ENCODE peak calls at places on chromosome 22, in five cellular contexts. E is HCT116, U is K562, A is HepG2, B is H1. R is an unnamed sample. For H3K4me1, the result is how much of the 10 kb centered on the place peaks cover.

GRCh38 chr22:24969588-24970301 is 17.2 kb downstream of the KIAA1671 start:
- DNase-seq in E (peak), U (no peak), A (peak), B (no peak), R (no peak)

GRCh38 chr22:29816539-29816938 is 21.5 kb downstream of the ASCC2 start:
- DNase-seq in E (no peak), U (no peak), A (no peak), B (no peak), R (no peak)

GRCh38 chr22:24370426-24370825 is 57.0 kb upstream of the ADORA2A start:
- DNase-seq in E (no peak), U (no peak), A (no peak), B (no peak), R (no peak)

GRCh38 chr22:25081409-25081824 is 118.2 kb upstream of the CRYBB3 start:
- DNase-seq in E (peak), U (peak), A (peak), B (no peak), R (peak)

GRCh38 chr22:33919591-33920501 is at the start of gene LARGE1:
- DNase-seq in E (no peak), U (peak), A (peak), B (no peak), R (no peak)

GRCh38 chr22:25027959-25028840 is 75.7 kb downstream of the KIAA1671 start:
- DNase-seq in E (no peak), U (peak), A (no peak), B (no peak), R (no peak)

GRCh38 chr22:40423882-40424640 is 53.7 kb downstream of the SGSM3 start:
- DNase-seq in E (no peak), U (no peak), A (no peak), B (no peak), R (no peak)

GRCh38 chr22:30298005-30298701 is 8.8 kb upstream of the CASTOR1 start:
- DNase-seq in E (no peak), U (no peak), A (no peak), B (no peak), R (no peak)

GRCh38 chr22:32590556-32590955 is 115.9 kb downstream of the FBXO7 start:
- DNase-seq in E (no peak), U (no peak), A (no peak), B (no peak), R (no peak)

GRCh38 chr22:30370681-30371080 is 13.9 kb downstream of the CCDC157 start:
- DNase-seq in E (no peak), U (no peak), A (no peak), B (no peak), R (no peak)

GRCh38 chr22:31313366-31314147 is 21.3 kb upstream of the PIK3IP1 start:
- DNase-seq in E (peak), U (peak), A (peak), B (peak), R (no peak)

GRCh38 chr22:21698430-21699329 is 32.9 kb downstream of the PPIL2 start:
- DNase-seq in E (no peak), U (no peak), A (no peak), B (no peak), R (no peak)

GRCh38 chr22:30875481-30876215 is 92.9 kb downstream of the MORC2 start:
- DNase-seq in E (no peak), U (no peak), A (no peak), B (no peak), R (no peak)

GRCh38 chr22:31329453-31330215 is 16.5 kb downstream of the PATZ1 start:
- DNase-seq in E (no peak), U (no peak), A (no peak), B (no peak), R (no peak)

GRCh38 chr22:32644252-32645100 is 157.0 kb upstream of the TIMP3 start:
- DNase-seq in E (no peak), U (no peak), A (peak), B (no peak), R (no peak)

GRCh38 chr22:17817511-17818065 is 43.3 kb upstream of the BID start:
- DNase-seq in E (no peak), U (no peak), A (no peak), B (no peak), R (no peak)

GRCh38 chr22:17303840-17304779 is 65.2 kb upstream of the CECR2 start:
- DNase-seq in E (no peak), U (no peak), A (no peak), B (no peak), R (no peak)

GRCh38 chr22:33918676-33919590 is 1.3 kb downstream of the LARGE1 start:
- DNase-seq in E (no peak), U (no peak), A (peak), B (no peak), R (no peak)

GRCh38 chr22:40855960-40856512 is 403 bp downstream of the ST13 start:
- DNase-seq in E (no peak), U (peak), A (no peak), B (no peak), R (no peak)

GRCh38 chr22:49853981-49854791 is 542 bp downstream of the ZBED4 start:
- DNase-seq in E (no peak), U (peak), A (no peak), B (no peak), R (no peak)
- TF ChIP-seq ZNF274 in E (no peak), U (no peak), A (no peak), B (no peak), R (no peak)

GRCh38 chr22:36367479-36367878 is 20.3 kb downstream of the MYH9 start:
- DNase-seq in E (no peak), U (no peak), A (no peak), B (no peak), R (no peak)

GRCh38 chr22:36365020-36365411 is 22.8 kb downstream of the MYH9 start:
- DNase-seq in E (peak), U (peak), A (no peak), B (no peak), R (no peak)

GRCh38 chr22:36364255-36365019 is 23.3 kb downstream of the MYH9 start:
- DNase-seq in E (no peak), U (no peak), A (no peak), B (no peak), R (no peak)

GRCh38 chr22:36367066-36367465 is 20.7 kb downstream of the MYH9 start:
- DNase-seq in E (no peak), U (no peak), A (no peak), B (no peak), R (no peak)

DNA sequence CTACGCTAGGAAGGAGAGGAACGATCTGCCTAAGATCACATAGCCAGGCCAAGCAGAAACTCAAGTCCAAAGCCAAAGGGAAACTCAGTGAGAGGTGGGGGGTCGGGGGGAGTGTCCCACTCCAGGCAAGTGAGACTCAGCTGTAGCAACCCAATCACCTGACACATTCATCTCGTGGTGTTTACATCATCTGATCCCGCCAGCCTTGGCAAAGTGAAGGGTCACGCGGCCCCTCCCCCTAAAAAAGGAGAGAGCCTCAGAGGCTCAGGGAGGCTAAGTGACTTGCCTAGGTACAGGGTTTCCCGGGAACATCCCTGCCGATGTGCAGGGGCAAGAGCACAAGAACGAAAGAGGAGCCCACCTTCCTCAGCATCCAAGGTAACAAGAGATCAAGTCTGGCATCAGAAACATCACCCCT is 21.5 kb downstream of the MYH9 start:
- DNase-seq in E (no peak), U (no peak), A (no peak), B (no peak), R (no peak)
- H3K9ac ChIP-seq in E (no peak), U (no peak), A (no peak), B (no peak), R (no peak)

GRCh38 chr22:45321827-45322226 is 12.1 kb downstream of the FAM118A start:
- DNase-seq in E (no peak), U (no peak), A (no peak), B (no peak), R (no peak)
- H3K4me1 ChIP-seq in E (under half), U (under half), A (under half), B (under half), R (under half)

DNA sequence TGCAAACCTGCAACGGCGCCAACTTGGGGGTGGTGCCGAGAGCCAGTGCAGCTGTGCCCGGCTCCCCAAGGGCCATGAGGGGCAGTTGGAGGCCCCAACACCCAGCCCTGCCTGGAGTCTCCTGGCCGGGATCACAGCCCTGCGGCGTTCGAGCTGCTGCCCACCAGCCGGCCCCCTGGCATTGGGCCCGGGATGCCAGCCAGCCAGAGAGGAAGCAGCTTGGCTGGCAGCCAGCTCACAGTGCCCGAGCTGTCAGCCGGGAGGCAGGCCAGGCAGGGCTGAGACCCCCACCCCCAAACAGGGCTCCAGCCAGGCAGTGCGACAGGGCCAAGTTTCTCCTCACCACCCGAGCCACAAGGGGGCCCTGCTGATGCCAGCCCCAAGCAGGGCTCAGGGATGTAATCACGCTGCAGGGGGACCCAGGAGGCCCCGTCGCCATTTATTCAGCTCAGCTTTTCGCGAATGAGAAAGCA is 26.0 kb upstream of the TCF20 start:
- DNase-seq in E (no peak), U (no peak), A (no peak), B (no peak), R (no peak)
- TF ChIP-seq ZNF274 in E (no peak), U (no peak), A (no peak), B (no peak), R (no peak)

DNA sequence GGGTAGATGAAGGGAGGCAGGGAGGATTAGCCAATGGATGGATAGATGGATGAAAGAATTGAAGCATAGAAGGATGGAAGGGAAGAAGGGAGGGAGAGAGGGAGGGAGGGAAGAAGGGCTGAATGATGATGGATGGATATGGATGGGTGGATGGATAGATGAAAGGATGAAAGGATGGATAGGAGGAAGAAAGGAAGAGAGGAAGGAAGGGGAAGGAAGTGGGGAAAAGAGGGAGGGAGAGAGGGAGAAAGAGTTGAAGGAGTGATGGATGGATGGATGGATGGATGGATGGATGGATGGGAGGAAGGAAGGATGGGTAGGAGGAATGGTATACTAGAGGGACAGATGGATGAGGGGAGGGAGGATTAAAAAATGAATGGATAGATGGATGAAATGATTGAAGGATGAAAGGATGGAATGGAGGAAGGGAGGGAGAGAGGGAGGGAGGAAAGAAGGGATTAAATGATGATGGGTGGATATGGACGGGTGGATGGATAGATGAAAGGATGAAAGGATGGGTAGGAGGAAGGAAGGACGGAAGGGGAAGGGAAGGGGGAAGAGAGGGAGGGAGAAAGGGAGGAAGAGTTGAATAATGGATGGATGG is 145.9 kb downstream of the MN1 start:
- DNase-seq in E (no peak), U (no peak), A (no peak), B (no peak), R (no peak)
- H3K9ac ChIP-seq in E (no peak), U (no peak), A (no peak), B (no peak), R (no peak)

DNA sequence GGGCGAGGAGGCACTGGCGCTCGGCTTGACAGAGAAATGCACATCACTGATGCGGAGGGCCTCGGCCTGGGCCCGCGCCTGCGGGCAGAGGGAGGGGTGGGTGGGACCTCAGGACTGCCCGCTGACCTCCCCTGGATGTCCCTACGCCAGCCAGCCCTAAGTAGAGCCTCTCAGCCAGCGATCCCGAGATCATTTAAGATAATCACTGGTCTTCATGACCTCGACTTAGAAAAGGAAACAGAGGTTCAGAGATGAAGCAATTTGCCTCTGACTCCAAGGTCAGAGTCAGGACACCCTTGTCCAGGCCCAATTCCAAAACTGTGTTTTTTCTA is 4.9 kb downstream of the CBX6 start:
- DNase-seq in E (no peak), U (no peak), A (no peak), B (no peak), R (no peak)
- H3K4me1 ChIP-seq in E (under half), U (under half), A (under half), B (under half), R (under half)

DNA sequence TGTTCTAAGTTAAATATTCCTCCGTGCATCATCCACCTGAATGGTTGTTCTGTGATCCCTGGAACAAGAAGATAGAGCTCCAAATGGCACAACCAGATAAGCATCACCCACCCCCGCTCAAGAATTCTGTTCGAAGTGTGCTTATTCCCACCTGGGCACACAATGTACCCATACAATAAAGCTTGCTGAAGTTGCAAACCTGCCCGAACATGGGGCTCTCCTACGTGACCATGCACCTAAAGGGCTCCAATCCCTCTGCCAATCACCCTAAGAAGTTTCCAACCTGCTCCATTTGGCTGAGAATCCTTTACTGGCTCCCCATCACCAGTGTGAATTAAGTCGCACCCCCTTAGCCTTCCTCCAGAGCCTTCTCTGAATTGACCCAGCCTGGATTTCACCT is 1157.4 kb downstream of the TBC1D22A start:
- DNase-seq in E (no peak), U (no peak), A (no peak), B (no peak), R (no peak)
- TF ChIP-seq ZNF274 in E (no peak), U (no peak), A (no peak), B (no peak), R (no peak)

GRCh38 chr22:19851291-19852176 is 3.1 kb downstream of the GNB1L start:
- DNase-seq in E (no peak), U (no peak), A (no peak), B (no peak), R (no peak)
- H3K9ac ChIP-seq in E (no peak), U (no peak), A (no peak), B (no peak), R (no peak)

GRCh38 chr22:23219317-23219716 is 39.0 kb downstream of the BCR start:
- DNase-seq in E (no peak), U (peak), A (no peak), B (no peak), R (no peak)
- H3K4me1 ChIP-seq in E (under half), U (half or more), A (half or more), B (half or more), R (under half)

GRCh38 chr22:37808294-37808657 is 542 bp downstream of the GCAT start:
- DNase-seq in E (no peak), U (no peak), A (no peak), B (no peak), R (no peak)

GRCh38 chr22:37805878-37806277 is 1.9 kb upstream of the GCAT start:
- DNase-seq in E (no peak), U (no peak), A (no peak), B (no peak), R (no peak)

GRCh38 chr22:37809672-37810333 is 2.1 kb downstream of the GCAT start:
- DNase-seq in E (no peak), U (no peak), A (no peak), B (no peak), R (no peak)

GRCh38 chr22:37806409-37807338 is 1.1 kb upstream of the GCAT start:
- DNase-seq in E (no peak), U (peak), A (peak), B (no peak), R (no peak)

DNA sequence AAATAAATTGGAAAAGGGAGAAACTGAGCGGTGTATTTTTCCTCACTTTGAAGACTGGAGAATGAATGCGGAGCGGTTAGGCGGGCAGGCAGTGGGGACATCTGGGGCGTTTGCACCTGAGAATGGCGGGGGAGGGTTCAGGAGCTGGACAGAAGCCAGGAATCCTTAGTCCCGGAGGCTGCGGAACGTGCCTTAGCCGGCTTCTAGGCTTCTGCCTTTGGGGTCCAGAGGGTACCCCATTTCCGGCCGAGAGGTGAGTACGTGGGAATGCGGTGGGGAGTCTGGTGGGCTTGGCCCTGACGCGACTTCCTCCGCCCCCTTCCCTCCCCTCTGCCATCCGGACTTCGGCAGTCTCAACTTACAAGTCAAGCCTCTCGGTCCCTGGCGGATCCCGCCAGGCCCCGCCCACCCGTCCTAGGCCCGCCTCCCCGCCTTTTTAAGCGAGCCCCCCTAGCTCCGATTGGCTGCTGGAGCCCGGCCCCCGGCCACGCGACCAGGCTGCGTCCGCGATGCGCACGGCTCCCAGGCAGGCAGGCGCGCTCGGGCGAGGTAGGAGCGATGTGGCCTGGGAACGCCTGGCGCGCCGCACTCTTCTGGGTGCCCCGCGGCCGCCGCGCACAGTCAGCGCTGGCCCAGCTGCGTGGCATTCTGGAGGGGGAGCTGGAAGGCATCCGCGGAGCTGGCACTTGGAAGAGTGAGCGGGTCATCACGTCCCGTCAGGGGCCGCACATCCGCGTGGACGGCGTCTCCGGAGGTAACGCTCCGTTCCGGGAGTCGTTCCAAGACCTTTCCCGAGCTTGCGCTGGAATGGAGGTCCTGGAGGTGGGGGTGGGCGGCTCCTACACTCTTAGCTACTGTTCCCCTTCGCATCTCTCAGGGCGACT is at the start of gene GCAT:
- DNase-seq in E (peak), U (peak), A (peak), B (peak), R (peak)
- TF ChIP-seq ZNF274 in E (no peak), U (no peak), A (no peak), B (no peak), R (no peak)